ENCODE peak calls at places on chromosome 12, in eight cellular contexts. One of them, this sample, is unnamed.

GRCh38 chr12:121776190-121777098 is 17.0 kb downstream of the RHOF start:
- DNase-seq in choroid plexus epithelial cell: peak
- DNase-seq in transverse colon: peak
- DNase-seq in cardiac muscle cell: peak
- DNase-seq in sigmoid colon: peak
- DNase-seq in fibroblast of pulmonary artery: peak
- DNase-seq in GM20000: peak
- DNase-seq in PC-3: peak
- DNase-seq in this sample: peak

GRCh38 chr12:46711756-46712155 is 114.0 kb downstream of the SLC38A4 start:
- DNase-seq in choroid plexus epithelial cell: peak
- DNase-seq in transverse colon: no peak
- DNase-seq in cardiac muscle cell: no peak
- DNase-seq in sigmoid colon: no peak
- DNase-seq in fibroblast of pulmonary artery: no peak
- DNase-seq in GM20000: no peak
- DNase-seq in PC-3: no peak
- DNase-seq in this sample: no peak

GRCh38 chr12:6033546-6033945 is 88.5 kb upstream of the ANO2 start:
- DNase-seq in choroid plexus epithelial cell: no peak
- DNase-seq in transverse colon: no peak
- DNase-seq in cardiac muscle cell: no peak
- DNase-seq in sigmoid colon: peak
- DNase-seq in fibroblast of pulmonary artery: no peak
- DNase-seq in GM20000: no peak
- DNase-seq in PC-3: no peak
- DNase-seq in this sample: no peak

GRCh38 chr12:19706936-19707335 is 267.6 kb downstream of the AEBP2 start:
- DNase-seq in choroid plexus epithelial cell: no peak
- DNase-seq in transverse colon: no peak
- DNase-seq in cardiac muscle cell: no peak
- DNase-seq in sigmoid colon: no peak
- DNase-seq in fibroblast of pulmonary artery: no peak
- DNase-seq in GM20000: no peak
- DNase-seq in PC-3: no peak
- DNase-seq in this sample: no peak

GRCh38 chr12:78101181-78101876 is 270.6 kb downstream of the NAV3 start:
- DNase-seq in choroid plexus epithelial cell: no peak
- DNase-seq in transverse colon: no peak
- DNase-seq in cardiac muscle cell: no peak
- DNase-seq in sigmoid colon: no peak
- DNase-seq in fibroblast of pulmonary artery: no peak
- DNase-seq in GM20000: no peak
- DNase-seq in PC-3: peak
- DNase-seq in this sample: no peak

GRCh38 chr12:3662516-3662915 is 90.4 kb downstream of the CRACR2A start:
- DNase-seq in choroid plexus epithelial cell: peak
- DNase-seq in transverse colon: no peak
- DNase-seq in cardiac muscle cell: no peak
- DNase-seq in sigmoid colon: no peak
- DNase-seq in fibroblast of pulmonary artery: no peak
- DNase-seq in GM20000: no peak
- DNase-seq in PC-3: peak
- DNase-seq in this sample: no peak

GRCh38 chr12:76236640-76237039 is 111.6 kb downstream of the BBS10 start:
- DNase-seq in choroid plexus epithelial cell: peak
- DNase-seq in transverse colon: no peak
- DNase-seq in cardiac muscle cell: no peak
- DNase-seq in sigmoid colon: no peak
- DNase-seq in fibroblast of pulmonary artery: peak
- DNase-seq in GM20000: no peak
- DNase-seq in PC-3: peak
- DNase-seq in this sample: no peak

GRCh38 chr12:62466018-62466595 is 519 bp upstream of the MON2 start:
- DNase-seq in choroid plexus epithelial cell: peak
- DNase-seq in transverse colon: peak
- DNase-seq in cardiac muscle cell: peak
- DNase-seq in sigmoid colon: peak
- DNase-seq in fibroblast of pulmonary artery: peak
- DNase-seq in GM20000: peak
- DNase-seq in PC-3: peak
- DNase-seq in this sample: no peak

GRCh38 chr12:53869500-53869899 is 69.1 kb upstream of the HOXC13 start:
- DNase-seq in choroid plexus epithelial cell: no peak
- DNase-seq in transverse colon: no peak
- DNase-seq in cardiac muscle cell: no peak
- DNase-seq in sigmoid colon: no peak
- DNase-seq in fibroblast of pulmonary artery: no peak
- DNase-seq in GM20000: no peak
- DNase-seq in PC-3: peak
- DNase-seq in this sample: no peak

GRCh38 chr12:64169999-64170398 is 52.1 kb downstream of the KICS2 start:
- DNase-seq in choroid plexus epithelial cell: no peak
- DNase-seq in transverse colon: no peak
- DNase-seq in cardiac muscle cell: no peak
- DNase-seq in sigmoid colon: no peak
- DNase-seq in fibroblast of pulmonary artery: no peak
- DNase-seq in GM20000: no peak
- DNase-seq in PC-3: no peak
- DNase-seq in this sample: no peak

GRCh38 chr12:15276088-15276698 is 46.1 kb upstream of the PTPRO start:
- DNase-seq in choroid plexus epithelial cell: peak
- DNase-seq in transverse colon: no peak
- DNase-seq in cardiac muscle cell: peak
- DNase-seq in sigmoid colon: no peak
- DNase-seq in fibroblast of pulmonary artery: peak
- DNase-seq in GM20000: no peak
- DNase-seq in PC-3: peak
- DNase-seq in this sample: peak

GRCh38 chr12:123748661-123749060 is 13.4 kb upstream of the DNAH10 start:
- DNase-seq in choroid plexus epithelial cell: peak
- DNase-seq in transverse colon: no peak
- DNase-seq in cardiac muscle cell: no peak
- DNase-seq in sigmoid colon: no peak
- DNase-seq in fibroblast of pulmonary artery: no peak
- DNase-seq in GM20000: no peak
- DNase-seq in PC-3: peak
- DNase-seq in this sample: no peak

GRCh38 chr12:31000751-31001150 is 72.9 kb upstream of the DDX11 start:
- DNase-seq in choroid plexus epithelial cell: peak
- DNase-seq in transverse colon: no peak
- DNase-seq in cardiac muscle cell: no peak
- DNase-seq in sigmoid colon: no peak
- DNase-seq in fibroblast of pulmonary artery: peak
- DNase-seq in GM20000: no peak
- DNase-seq in PC-3: peak
- DNase-seq in this sample: no peak

GRCh38 chr12:30725739-30726138 is 29.0 kb downstream of the CAPRIN2 start:
- DNase-seq in choroid plexus epithelial cell: peak
- DNase-seq in transverse colon: no peak
- DNase-seq in cardiac muscle cell: no peak
- DNase-seq in sigmoid colon: no peak
- DNase-seq in fibroblast of pulmonary artery: peak
- DNase-seq in GM20000: no peak
- DNase-seq in PC-3: peak
- DNase-seq in this sample: no peak

GRCh38 chr12:27276275-27276674 is 32.2 kb downstream of the STK38L start:
- DNase-seq in choroid plexus epithelial cell: no peak
- DNase-seq in transverse colon: no peak
- DNase-seq in cardiac muscle cell: no peak
- DNase-seq in sigmoid colon: no peak
- DNase-seq in fibroblast of pulmonary artery: no peak
- DNase-seq in GM20000: no peak
- DNase-seq in PC-3: no peak
- DNase-seq in this sample: no peak

GRCh38 chr12:89493650-89494302 is 30.8 kb downstream of the GALNT4 start:
- DNase-seq in choroid plexus epithelial cell: no peak
- DNase-seq in transverse colon: peak
- DNase-seq in cardiac muscle cell: no peak
- DNase-seq in sigmoid colon: no peak
- DNase-seq in fibroblast of pulmonary artery: no peak
- DNase-seq in GM20000: no peak
- DNase-seq in PC-3: no peak
- DNase-seq in this sample: no peak

GRCh38 chr12:12180575-12180974 is 86.3 kb downstream of the LRP6 start:
- DNase-seq in choroid plexus epithelial cell: no peak
- DNase-seq in transverse colon: no peak
- DNase-seq in cardiac muscle cell: no peak
- DNase-seq in sigmoid colon: no peak
- DNase-seq in fibroblast of pulmonary artery: no peak
- DNase-seq in GM20000: no peak
- DNase-seq in PC-3: no peak
- DNase-seq in this sample: no peak

GRCh38 chr12:27207626-27208413 is 36.3 kb upstream of the STK38L start:
- DNase-seq in choroid plexus epithelial cell: no peak
- DNase-seq in transverse colon: no peak
- DNase-seq in cardiac muscle cell: no peak
- DNase-seq in sigmoid colon: no peak
- DNase-seq in fibroblast of pulmonary artery: no peak
- DNase-seq in GM20000: peak
- DNase-seq in PC-3: no peak
- DNase-seq in this sample: no peak

GRCh38 chr12:42027537-42027936 is 117.1 kb downstream of the GXYLT1 start:
- DNase-seq in choroid plexus epithelial cell: no peak
- DNase-seq in transverse colon: no peak
- DNase-seq in cardiac muscle cell: no peak
- DNase-seq in sigmoid colon: no peak
- DNase-seq in fibroblast of pulmonary artery: no peak
- DNase-seq in GM20000: no peak
- DNase-seq in PC-3: no peak
- DNase-seq in this sample: no peak

GRCh38 chr12:121953695-121954094 is 35.3 kb downstream of the CFAP251 start:
- DNase-seq in choroid plexus epithelial cell: no peak
- DNase-seq in transverse colon: no peak
- DNase-seq in cardiac muscle cell: no peak
- DNase-seq in sigmoid colon: no peak
- DNase-seq in fibroblast of pulmonary artery: no peak
- DNase-seq in GM20000: no peak
- DNase-seq in PC-3: peak
- DNase-seq in this sample: no peak

GRCh38 chr12:45401008-45401407 is 185.1 kb downstream of the ANO6 start:
- DNase-seq in choroid plexus epithelial cell: no peak
- DNase-seq in transverse colon: no peak
- DNase-seq in cardiac muscle cell: no peak
- DNase-seq in sigmoid colon: no peak
- DNase-seq in fibroblast of pulmonary artery: no peak
- DNase-seq in GM20000: no peak
- DNase-seq in PC-3: no peak
- DNase-seq in this sample: no peak

GRCh38 chr12:52314511-52314910 is 6.7 kb downstream of the KRT83 start:
- DNase-seq in choroid plexus epithelial cell: no peak
- DNase-seq in transverse colon: no peak
- DNase-seq in cardiac muscle cell: no peak
- DNase-seq in sigmoid colon: no peak
- DNase-seq in fibroblast of pulmonary artery: no peak
- DNase-seq in GM20000: no peak
- DNase-seq in PC-3: no peak
- DNase-seq in this sample: no peak

GRCh38 chr12:129067482-129067881 is 214.2 kb downstream of the GLT1D1 start:
- DNase-seq in choroid plexus epithelial cell: peak
- DNase-seq in transverse colon: no peak
- DNase-seq in cardiac muscle cell: peak
- DNase-seq in sigmoid colon: no peak
- DNase-seq in fibroblast of pulmonary artery: no peak
- DNase-seq in GM20000: no peak
- DNase-seq in PC-3: no peak
- DNase-seq in this sample: no peak
- TF ChIP-seq CTCF in choroid plexus epithelial cell: no peak
- TF ChIP-seq CTCF in transverse colon: no peak
- TF ChIP-seq CTCF in cardiac muscle cell: no peak
- TF ChIP-seq CTCF in sigmoid colon: no peak
- TF ChIP-seq CTCF in fibroblast of pulmonary artery: no peak
- TF ChIP-seq CTCF in GM20000: no peak
- TF ChIP-seq CTCF in PC-3: peak
- TF ChIP-seq CTCF in this sample: peak

DNA sequence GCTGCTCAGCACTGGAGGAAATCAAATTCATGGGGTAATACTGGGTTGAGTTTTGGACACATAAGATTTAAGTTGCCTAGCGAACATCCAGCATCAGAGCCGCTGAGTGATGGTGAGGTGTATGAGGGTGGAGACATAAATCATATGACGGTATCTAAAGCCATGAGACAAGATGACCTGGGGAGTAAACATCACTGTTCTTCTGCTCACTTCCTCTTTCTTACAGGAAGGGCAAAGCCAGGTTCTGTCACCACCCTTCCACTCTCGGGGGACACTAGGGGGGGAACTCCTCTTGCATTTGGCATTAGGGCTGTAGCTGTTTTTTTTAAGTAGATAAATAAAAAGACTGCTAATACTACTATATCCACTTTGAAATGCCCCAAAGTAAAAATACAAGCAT is 24.0 kb downstream of the PRDM4 start:
- DNase-seq in choroid plexus epithelial cell: no peak
- DNase-seq in transverse colon: peak
- DNase-seq in cardiac muscle cell: no peak
- DNase-seq in sigmoid colon: no peak
- DNase-seq in fibroblast of pulmonary artery: no peak
- DNase-seq in GM20000: peak
- DNase-seq in PC-3: no peak
- DNase-seq in this sample: no peak
- TF ChIP-seq CTCF in choroid plexus epithelial cell: no peak
- TF ChIP-seq CTCF in transverse colon: no peak
- TF ChIP-seq CTCF in cardiac muscle cell: no peak
- TF ChIP-seq CTCF in sigmoid colon: no peak
- TF ChIP-seq CTCF in fibroblast of pulmonary artery: no peak
- TF ChIP-seq CTCF in GM20000: peak
- TF ChIP-seq CTCF in PC-3: no peak
- TF ChIP-seq CTCF in this sample: no peak

DNA sequence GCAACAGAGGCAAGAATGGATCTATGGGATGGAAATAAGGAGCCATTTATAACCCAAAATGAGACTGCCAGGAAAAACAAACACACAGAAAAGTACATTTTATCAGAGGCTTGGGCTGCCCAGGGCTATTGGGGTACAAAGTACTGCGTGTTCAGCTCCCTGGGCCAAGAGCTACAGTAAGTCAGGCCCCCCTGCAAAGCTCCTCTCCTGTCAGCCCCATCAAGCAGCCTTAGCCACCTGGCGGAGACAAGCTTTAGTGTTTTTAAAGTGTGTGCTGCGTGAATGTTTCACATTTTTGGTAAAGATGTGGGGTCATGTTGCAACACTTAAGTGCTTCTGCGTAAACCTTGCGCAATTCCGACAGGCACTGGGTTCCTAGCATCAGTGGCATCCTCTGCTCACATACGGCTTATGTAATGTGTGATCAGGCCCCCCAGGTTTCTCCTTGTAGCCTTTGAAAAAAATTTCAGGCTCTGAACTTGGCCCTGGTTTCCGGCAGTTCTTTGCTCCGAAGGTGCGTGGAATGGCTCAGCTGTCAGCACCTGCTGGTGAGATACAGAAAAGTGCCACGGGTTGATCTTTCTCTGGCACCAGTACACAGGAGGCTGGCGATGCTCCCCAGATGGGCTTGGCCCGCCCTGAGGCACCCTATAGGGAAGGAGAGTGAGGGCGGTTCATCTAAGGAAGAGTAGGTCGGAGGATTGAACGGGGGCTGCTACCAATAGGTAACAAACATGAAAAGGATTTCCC is 198.7 kb upstream of the EEA1 start:
- DNase-seq in choroid plexus epithelial cell: peak
- DNase-seq in transverse colon: peak
- DNase-seq in cardiac muscle cell: peak
- DNase-seq in sigmoid colon: peak
- DNase-seq in fibroblast of pulmonary artery: peak
- DNase-seq in GM20000: no peak
- DNase-seq in PC-3: no peak
- DNase-seq in this sample: no peak
- TF ChIP-seq CTCF in choroid plexus epithelial cell: peak
- TF ChIP-seq CTCF in transverse colon: peak
- TF ChIP-seq CTCF in cardiac muscle cell: peak
- TF ChIP-seq CTCF in sigmoid colon: peak
- TF ChIP-seq CTCF in fibroblast of pulmonary artery: peak
- TF ChIP-seq CTCF in GM20000: no peak
- TF ChIP-seq CTCF in PC-3: no peak
- TF ChIP-seq CTCF in this sample: no peak

GRCh38 chr12:104456950-104457745 is 400 bp downstream of the CHST11 start:
- DNase-seq in choroid plexus epithelial cell: peak
- DNase-seq in transverse colon: peak
- DNase-seq in cardiac muscle cell: peak
- DNase-seq in sigmoid colon: peak
- DNase-seq in fibroblast of pulmonary artery: peak
- DNase-seq in GM20000: peak
- DNase-seq in PC-3: peak
- DNase-seq in this sample: no peak
- TF ChIP-seq CTCF in choroid plexus epithelial cell: peak
- TF ChIP-seq CTCF in transverse colon: peak
- TF ChIP-seq CTCF in cardiac muscle cell: peak
- TF ChIP-seq CTCF in sigmoid colon: no peak
- TF ChIP-seq CTCF in fibroblast of pulmonary artery: peak
- TF ChIP-seq CTCF in GM20000: peak
- TF ChIP-seq CTCF in PC-3: peak
- TF ChIP-seq CTCF in this sample: peak